ENCODE peak calls at places on chromosomes 13 and 19, in four cellular contexts. Q is body of pancreas, R is uterus, M is endothelial cell of umbilical vein. K is an unnamed sample.

GRCh38 chr19:40502647-40503046 is 35.8 kb downstream of the SPTBN4 start:
- DNase-seq in Q (peak), R (no peak), M (no peak), K (no peak)

GRCh38 chr19:46217476-46217875 is 12.1 kb upstream of the IGFL1 start:
- DNase-seq in Q (no peak), R (no peak), M (no peak), K (no peak)

GRCh38 chr19:16366433-16367268 is 42.0 kb downstream of the KLF2 start:
- DNase-seq in Q (no peak), R (no peak), M (no peak), K (peak)

GRCh38 chr13:44493213-44493812 is 82.8 kb downstream of the TSC22D1 start:
- DNase-seq in Q (no peak), R (no peak), M (no peak), K (no peak)

GRCh38 chr13:95553271-95553588 is 710 bp downstream of the CLDN10 start:
- DNase-seq in Q (no peak), R (no peak), M (no peak), K (no peak)

GRCh38 chr13:32225494-32225931 is 89.7 kb downstream of the ZAR1L start:
- DNase-seq in Q (no peak), R (no peak), M (no peak), K (no peak)

GRCh38 chr13:49995535-49996165 is 1.2 kb upstream of the TRIM13 start:
- DNase-seq in Q (no peak), R (no peak), M (peak), K (no peak)

GRCh38 chr13:43805071-43805468 is 18.3 kb upstream of the ENOX1 start:
- DNase-seq in Q (no peak), R (peak), M (peak), K (no peak)

GRCh38 chr13:49869514-49869913 is 66.6 kb downstream of the SPRYD7 start:
- DNase-seq in Q (no peak), R (no peak), M (peak), K (no peak)

GRCh38 chr13:77697208-77698103 is at the start of gene SLAIN1:
- DNase-seq in Q (peak), R (peak), M (peak), K (peak)

GRCh38 chr13:97567510-97568243 is 133.7 kb downstream of the RAP2A start:
- DNase-seq in Q (peak), R (no peak), M (no peak), K (no peak)

GRCh38 chr19:46321653-46322052 is 24.8 kb downstream of the HIF3A start:
- DNase-seq in Q (no peak), R (no peak), M (no peak), K (no peak)

GRCh38 chr13:90918551-90918950 is 428.9 kb upstream of the MIR17HG start:
- DNase-seq in Q (no peak), R (no peak), M (no peak), K (no peak)

GRCh38 chr13:34035676-34036325 is 217.9 kb downstream of the RFC3 start:
- DNase-seq in Q (no peak), R (no peak), M (no peak), K (no peak)

GRCh38 chr13:101916758-101917474 is 464.4 kb downstream of the ITGBL1 start:
- DNase-seq in Q (no peak), R (no peak), M (no peak), K (no peak)

GRCh38 chr13:107864543-107865460 is 350.5 kb downstream of the LIG4 start:
- DNase-seq in Q (no peak), R (no peak), M (peak), K (no peak)

GRCh38 chr13:73958657-73959397 is 175.4 kb downstream of the KLF12 start:
- DNase-seq in Q (no peak), R (no peak), M (no peak), K (no peak)

GRCh38 chr13:46812398-46812797 is 15.4 kb upstream of the ESD start:
- DNase-seq in Q (no peak), R (no peak), M (no peak), K (no peak)

GRCh38 chr13:113077953-113078894 is 27.4 kb upstream of the F7 start:
- DNase-seq in Q (no peak), R (no peak), M (no peak), K (peak)

GRCh38 chr19:45145270-45146189 is 15.3 kb downstream of the NKPD1 start:
- DNase-seq in Q (no peak), R (no peak), M (no peak), K (no peak)

GRCh38 chr19:2694196-2694595 is 8.3 kb downstream of the GNG7 start:
- DNase-seq in Q (no peak), R (no peak), M (no peak), K (no peak)

GRCh38 chr19:10565567-10566407 is at the start of gene KRI1:
- DNase-seq in Q (peak), R (peak), M (peak), K (peak)
- TF ChIP-seq CTCF in Q (peak), R (no peak), M (peak), K (peak)

GRCh38 chr19:13162749-13163608 is 12.8 kb downstream of the IER2 start:
- DNase-seq in Q (peak), R (peak), M (peak), K (peak)
- TF ChIP-seq POLR2A in Q (no peak), R (peak), M (peak), K (no peak)

GRCh38 chr19:58262922-58263296 is 15.8 kb upstream of the ZNF8 start:
- DNase-seq in Q (no peak), R (no peak), M (no peak), K (no peak)

GRCh38 chr19:58261968-58262921 is 16.5 kb upstream of the ZNF8 start:
- DNase-seq in Q (no peak), R (no peak), M (no peak), K (no peak)

GRCh38 chr19:58265100-58265499 is 13.7 kb upstream of the ZNF8 start:
- DNase-seq in Q (no peak), R (no peak), M (no peak), K (no peak)

GRCh38 chr19:58261600-58261967 is 17.2 kb upstream of the ZNF8 start:
- DNase-seq in Q (no peak), R (no peak), M (no peak), K (no peak)
- TF ChIP-seq CTCF in Q (no peak), R (no peak), M (no peak), K (no peak)

DNA sequence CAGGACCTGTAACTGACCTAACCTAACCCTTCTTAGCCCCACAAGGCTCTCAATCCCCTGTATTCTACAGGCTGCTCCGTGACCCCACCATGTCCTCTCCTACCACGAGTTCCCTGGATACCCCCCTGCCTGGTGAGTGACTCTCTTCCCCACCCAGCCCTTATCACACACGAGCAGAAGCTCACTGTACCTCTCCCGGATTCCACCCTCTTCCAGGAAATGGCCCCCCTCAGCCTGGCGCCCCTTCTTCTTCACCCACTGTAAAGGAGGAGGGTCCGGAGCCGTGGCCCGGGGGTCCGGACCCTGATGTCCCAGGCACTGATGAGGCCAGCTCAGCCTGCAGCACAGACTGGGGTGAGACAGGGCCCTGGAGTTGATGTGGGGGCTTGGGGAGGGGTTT is 1.3 kb downstream of the NR1H2 start:
- DNase-seq in Q (no peak), R (no peak), M (no peak), K (peak)
- TF ChIP-seq POLR2A in Q (no peak), R (no peak), M (no peak), K (no peak)

DNA sequence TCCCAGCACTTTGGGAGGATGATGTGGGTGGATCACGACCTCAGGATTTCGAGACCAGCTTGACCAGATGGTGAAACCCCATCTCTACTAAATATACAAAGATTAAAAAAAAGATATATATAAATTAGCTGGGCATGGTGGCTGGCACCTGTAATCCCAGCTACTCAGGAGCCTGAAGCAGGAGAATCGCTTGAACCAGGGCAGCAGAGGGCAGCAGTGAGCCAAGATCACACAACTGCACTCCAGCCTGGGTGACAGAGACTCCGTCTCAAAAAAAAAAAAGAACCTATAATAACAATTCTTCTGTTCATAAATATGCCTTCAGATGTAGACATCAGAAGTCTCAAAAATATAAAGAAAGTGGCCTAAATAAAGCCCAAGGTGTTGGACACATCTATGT is 7.6 kb downstream of the ZNF737 start:
- DNase-seq in Q (peak), R (no peak), M (no peak), K (no peak)
- TF ChIP-seq CTCF in Q (no peak), R (no peak), M (no peak), K (no peak)

DNA sequence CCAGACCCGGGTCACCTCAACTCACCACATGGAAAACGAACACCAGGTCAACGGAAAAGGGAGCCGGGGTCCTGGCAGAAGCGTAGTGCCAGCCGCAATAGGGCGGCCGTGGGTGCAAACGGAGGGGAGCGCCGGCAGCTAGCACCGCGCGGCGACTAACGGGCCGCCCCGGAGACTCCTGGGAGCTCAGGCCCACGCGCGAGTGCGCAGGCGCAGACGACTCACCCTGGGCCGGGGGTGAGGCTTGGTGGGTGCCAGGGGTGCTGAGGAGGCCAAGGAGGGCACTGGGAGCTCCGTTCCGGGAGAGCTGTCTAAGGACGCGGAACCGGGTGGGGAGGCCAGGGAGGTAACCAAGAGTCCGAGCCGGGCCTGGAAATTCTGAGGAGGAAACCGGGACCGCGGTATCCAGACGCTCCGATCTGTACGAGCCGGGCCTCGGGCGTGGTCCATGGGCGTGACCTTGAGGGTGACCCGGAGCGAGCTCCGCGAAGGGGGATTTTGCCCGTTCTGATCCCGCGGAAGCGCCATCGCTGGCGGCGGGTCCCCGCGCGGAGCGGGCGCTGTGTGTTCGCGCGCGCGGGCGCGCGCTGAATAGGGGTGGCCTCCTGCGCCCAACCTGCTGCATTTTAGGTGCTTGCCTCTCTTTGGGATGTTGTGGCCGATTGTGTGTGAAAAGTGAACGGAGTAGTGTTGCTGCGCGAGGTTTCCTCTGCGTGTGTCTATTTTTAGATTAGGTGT is at the start of gene ZNF382:
- DNase-seq in Q (peak), R (peak), M (peak), K (peak)
- TF ChIP-seq POLR2A in Q (peak), R (no peak), M (peak), K (no peak)

DNA sequence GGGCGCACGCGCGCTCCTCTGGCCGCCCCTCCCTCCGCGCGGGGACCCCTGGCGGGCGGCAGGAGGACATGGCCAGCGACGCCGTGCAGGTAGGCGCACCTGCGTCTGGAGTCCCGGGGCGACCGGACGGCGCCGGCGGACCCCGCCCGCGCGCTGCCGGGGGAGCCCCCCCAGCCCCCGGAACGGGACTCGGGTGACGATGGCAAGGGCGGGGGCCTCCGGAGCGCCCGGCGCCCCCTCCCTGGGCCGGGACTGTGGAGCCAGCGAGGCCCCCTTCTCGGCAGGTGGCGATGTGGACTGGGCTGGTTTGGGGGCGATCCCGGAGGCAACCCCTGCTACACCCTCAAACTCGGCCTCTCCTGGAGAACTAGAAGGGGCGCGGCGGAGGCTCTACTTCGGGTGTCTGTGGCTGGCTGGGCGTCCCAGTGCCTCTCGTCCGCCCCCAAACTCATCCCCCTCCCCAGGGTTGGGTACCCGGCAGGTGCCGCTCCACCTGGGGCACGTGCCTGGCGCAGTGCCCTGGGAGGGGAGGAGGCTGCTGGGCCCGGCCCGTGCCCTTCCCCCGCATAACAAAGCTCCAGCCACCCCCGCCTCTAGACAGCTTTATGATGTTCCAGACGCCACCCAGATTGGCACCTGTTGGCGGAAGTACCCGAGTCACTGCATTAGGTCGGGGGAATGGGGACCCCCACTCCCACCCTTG is 499 bp downstream of the PKN1 start:
- DNase-seq in Q (peak), R (peak), M (peak), K (peak)
- TF ChIP-seq CTCF in Q (no peak), R (no peak), M (no peak), K (no peak)

GRCh38 chr19:49435670-49436069 is 5.7 kb downstream of the SLC17A7 start:
- DNase-seq in Q (no peak), R (no peak), M (no peak), K (no peak)
- TF ChIP-seq POLR2A in Q (no peak), R (no peak), M (no peak), K (no peak)